ENCODE peak calls at places on chromosomes 6 and 20, in seven cellular contexts. K, M, W, A, U, J and X are unnamed samples.

GRCh38 chr6:144149558-144149893 is 791 bp upstream of the STX11 start:
- DNase-seq in U (no peak), J (no peak), K (no peak), M (no peak), A (no peak), W (no peak), X (no peak)

GRCh38 chr6:169806718-169807117 is 55.3 kb downstream of the ERMARD start:
- DNase-seq in W (no peak), K (no peak), A (no peak), J (no peak), M (no peak), U (no peak), X (no peak)

GRCh38 chr20:53917145-53918009 is 153.0 kb downstream of the BCAS1 start:
- DNase-seq in W (peak), U (peak), M (peak), A (no peak), K (no peak), J (no peak), X (no peak)

GRCh38 chr6:119449253-119450156 is 99.9 kb upstream of the MAN1A1 start:
- DNase-seq in M (no peak), W (no peak), K (no peak), A (no peak), U (no peak), J (no peak), X (no peak)

GRCh38 chr20:51583073-51583472 is 40.6 kb upstream of the NFATC2 start:
- DNase-seq in M (no peak), W (no peak), A (no peak), J (no peak), U (no peak), K (no peak), X (no peak)

GRCh38 chr6:14144678-14145113 is 27.1 kb downstream of the CD83 start:
- DNase-seq in K (peak), J (peak), A (peak), W (peak), U (peak), M (peak), X (peak)

GRCh38 chr20:36405255-36405654 is 99.1 kb downstream of the DLGAP4 start:
- DNase-seq in A (no peak), J (no peak), U (no peak), K (no peak), W (no peak), M (no peak), X (no peak)

GRCh38 chr6:169232507-169232931 is 21.1 kb downstream of the THBS2 start:
- DNase-seq in W (no peak), J (no peak), U (no peak), M (no peak), K (no peak), A (no peak), X (no peak)

GRCh38 chr6:165616116-165616515 is 46.9 kb downstream of the PDE10A start:
- DNase-seq in A (no peak), W (no peak), U (no peak), M (no peak), J (no peak), K (no peak), X (no peak)

GRCh38 chr6:35037289-35038038 is 103.7 kb downstream of the TCP11 start:
- DNase-seq in U (no peak), K (no peak), M (no peak), W (no peak), J (no peak), A (no peak), X (no peak)

GRCh38 chr6:89148016-89148750 is 2.3 kb downstream of the PM20D2 start:
- DNase-seq in J (no peak), K (no peak), U (peak), M (no peak), A (no peak), W (no peak), X (no peak)

GRCh38 chr6:5517781-5518180 is 256.5 kb downstream of the FARS2 start:
- DNase-seq in U (no peak), A (no peak), M (no peak), K (no peak), J (no peak), W (no peak), X (no peak)

GRCh38 chr6:36728289-36729168 is 30.9 kb downstream of the RAB44 start:
- DNase-seq in K (no peak), U (no peak), J (no peak), M (no peak), W (no peak), A (no peak), X (no peak)

GRCh38 chr6:36727491-36728021 is 29.9 kb downstream of the RAB44 start:
- DNase-seq in M (no peak), W (peak), K (no peak), U (no peak), A (no peak), J (no peak), X (no peak)

GRCh38 chr6:36722879-36723278 is 25.3 kb downstream of the RAB44 start:
- DNase-seq in K (no peak), U (no peak), A (no peak), J (no peak), W (no peak), M (no peak), X (no peak)

GRCh38 chr6:36724514-36725385 is 27.1 kb downstream of the RAB44 start:
- DNase-seq in A (no peak), W (no peak), M (peak), J (peak), U (peak), K (no peak), X (peak)

GRCh38 chr6:36725581-36725980 is 28.0 kb downstream of the RAB44 start:
- DNase-seq in K (no peak), W (no peak), M (no peak), J (no peak), U (no peak), A (no peak), X (no peak)
- TF ChIP-seq TAF1 in K (no peak), W (no peak), M (no peak), J (no peak), U (no peak), A (no peak), X (no peak)

GRCh38 chr6:90483956-90484355 is 102.9 kb downstream of the MAP3K7 start:
- DNase-seq in M (no peak), K (no peak), A (no peak), U (no peak), W (no peak), J (no peak), X (no peak)
- TF ChIP-seq TAF1 in M (no peak), K (no peak), A (no peak), U (no peak), W (no peak), J (no peak), X (no peak)

DNA sequence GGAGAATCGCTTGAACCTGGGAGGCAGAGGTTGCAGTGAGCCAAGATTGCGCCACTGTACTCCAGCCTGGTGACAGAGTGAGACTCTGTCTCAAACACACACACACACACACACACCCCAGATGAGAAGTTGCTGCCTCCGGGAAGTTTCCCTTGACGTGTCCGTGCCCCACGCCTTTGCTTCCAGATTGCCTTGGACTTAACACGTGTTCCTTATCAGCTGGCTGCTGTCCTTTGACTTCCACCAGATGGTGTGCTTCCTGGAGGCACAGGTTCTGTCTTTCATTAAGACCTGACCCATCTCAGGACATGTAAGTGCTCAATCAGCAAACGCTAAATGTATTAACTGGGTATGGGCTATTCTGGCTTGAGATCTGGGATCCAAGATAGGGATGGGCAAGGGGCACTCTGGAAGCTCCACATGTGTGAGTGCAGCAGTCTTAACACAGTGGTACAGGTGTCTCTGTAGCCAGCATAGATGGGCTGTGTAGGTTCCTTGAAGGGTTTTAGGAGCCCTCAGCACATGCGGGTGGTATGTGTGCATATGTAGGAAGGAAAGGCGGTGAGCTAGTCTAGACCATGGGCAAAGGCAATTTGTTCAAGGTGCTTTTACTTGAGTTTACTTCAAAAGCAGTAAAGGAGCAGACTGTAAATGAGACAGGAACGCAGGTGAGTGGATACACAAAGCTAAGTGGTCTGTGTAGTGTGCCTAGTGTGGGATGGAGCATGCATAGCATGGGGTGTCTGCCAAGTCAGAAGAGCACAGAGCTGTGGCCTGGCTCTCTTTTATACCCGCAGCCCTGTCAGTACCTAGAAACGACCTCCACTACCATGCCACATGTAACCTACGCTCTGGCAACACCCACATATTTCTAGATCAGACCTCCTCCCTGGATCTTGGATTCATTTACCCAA is 11.6 kb downstream of the PIGT start:
- DNase-seq in A (no peak), M (peak), K (no peak), W (no peak), U (peak), J (no peak), X (no peak)
- TF ChIP-seq TAF1 in A (no peak), M (no peak), K (no peak), W (no peak), U (no peak), J (no peak), X (no peak)

DNA sequence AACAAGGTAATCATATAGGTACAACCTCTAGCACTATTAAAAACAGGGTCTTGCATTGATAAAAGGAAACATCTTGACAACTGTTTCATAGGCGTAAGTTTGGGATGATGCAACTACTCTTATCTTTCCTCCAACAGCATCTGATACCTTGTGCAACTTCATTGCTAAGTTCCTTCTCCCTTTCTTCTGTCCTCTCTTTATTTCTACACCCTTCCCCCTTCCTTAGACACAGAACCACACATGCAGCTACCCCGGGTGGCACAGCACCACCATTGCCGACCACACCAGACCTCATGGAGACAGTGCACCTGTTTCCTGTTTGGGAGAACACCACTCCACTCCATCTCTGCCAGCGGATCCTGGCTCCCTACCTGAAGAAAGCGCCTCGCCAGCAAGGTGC is 14.4 kb downstream of the MYB start:
- DNase-seq in K (no peak), J (no peak), U (peak), W (no peak), M (no peak), A (no peak), X (no peak)
- TF ChIP-seq TAF1 in K (no peak), J (no peak), U (no peak), W (no peak), M (no peak), A (no peak), X (no peak)